ENCODE peak calls at places on chromosomes 4 and X, in six cellular contexts. S is tibial nerve, R is right lobe of liver, J is esophagus squamous epithelium, C is A549, H is uterus. G is an unnamed sample.

GRCh38 chr4:97646997-97647396 is 496.3 kb downstream of the STPG2 start:
- DNase-seq in S (no peak), J (no peak), C (no peak), R (no peak), H (no peak), G (peak)

GRCh38 chr4:82217986-82218715 is 155.6 kb downstream of the HNRNPD start:
- DNase-seq in C (peak), H (no peak), J (no peak), R (no peak), S (no peak), G (no peak)

GRCh38 chr4:140851032-140851636 is 94.9 kb upstream of the TBC1D9 start:
- DNase-seq in C (peak), R (peak), J (no peak), S (no peak), H (peak), G (no peak)

GRCh38 chr4:113673450-113673849 is 88.1 kb downstream of the CAMK2D start:
- DNase-seq in R (no peak), C (no peak), H (no peak), J (no peak), S (no peak), G (no peak)

GRCh38 chrX:151151668-151152267 is 24.6 kb upstream of the GPR50 start:
- DNase-seq in R (no peak), C (peak), J (no peak), S (no peak), H (no peak), G (no peak)

GRCh38 chr4:102439835-102440234 is 61.3 kb upstream of the NFKB1 start:
- DNase-seq in H (no peak), S (no peak), C (peak), J (no peak), R (no peak), G (no peak)

GRCh38 chr4:81648576-81649272 is 177.0 kb upstream of the RASGEF1B start:
- DNase-seq in R (no peak), H (no peak), C (no peak), S (no peak), J (no peak), G (no peak)

GRCh38 chrX:96386981-96387380 is 297.7 kb upstream of the DIAPH2 start:
- DNase-seq in S (no peak), H (no peak), R (no peak), C (no peak), J (no peak), G (no peak)

GRCh38 chrX:24956828-24957227 is 58.9 kb downstream of the ARX start:
- DNase-seq in J (no peak), S (no peak), R (no peak), H (no peak), C (peak), G (no peak)

GRCh38 chrX:42739258-42739657 is 38.7 kb downstream of the PPP1R2C start:
- DNase-seq in R (no peak), J (no peak), H (no peak), S (no peak), C (no peak), G (no peak)

GRCh38 chrX:154142950-154143745 is 895 bp upstream of the OPN1LW start:
- DNase-seq in S (no peak), C (no peak), R (peak), J (no peak), H (no peak), G (peak)

GRCh38 chr4:174437756-174438155 is 84.5 kb downstream of the HPGD start:
- DNase-seq in C (no peak), J (no peak), H (no peak), S (no peak), R (no peak), G (no peak)

GRCh38 chr4:159229164-159229563 is 126.3 kb downstream of the RAPGEF2 start:
- DNase-seq in S (no peak), R (no peak), C (peak), J (no peak), H (no peak), G (no peak)

GRCh38 chrX:56564182-56564885 is 907 bp downstream of the UBQLN2 start:
- DNase-seq in H (no peak), C (peak), J (no peak), S (no peak), R (no peak), G (no peak)

GRCh38 chr4:34935739-34936138 is 1308.6 kb downstream of the ARAP2 start:
- DNase-seq in J (no peak), C (no peak), R (no peak), H (no peak), S (no peak), G (no peak)

DNA sequence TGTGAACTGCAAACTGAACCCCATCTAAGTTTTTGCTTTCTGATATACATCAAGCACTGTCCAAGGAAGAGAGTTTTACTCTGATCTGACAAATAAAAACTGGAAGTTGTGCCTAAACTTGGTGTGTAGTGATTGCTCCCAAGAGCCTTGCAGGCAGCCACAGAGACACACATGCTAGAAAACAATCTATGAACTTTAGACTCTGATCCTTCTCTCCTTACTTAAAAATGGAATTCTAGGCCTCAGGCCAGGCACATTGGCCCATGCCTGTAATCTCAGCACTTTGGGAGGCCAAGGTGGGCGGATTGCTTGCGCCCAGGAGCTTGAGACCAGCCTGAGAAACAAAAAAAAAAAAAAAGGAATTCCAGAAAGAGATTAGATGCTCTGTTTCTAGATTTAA is 45.7 kb upstream of the S100G start:
- DNase-seq in C (no peak), J (no peak), S (no peak), R (no peak), H (no peak), G (no peak)
- TF ChIP-seq POLR2A in C (no peak), J (no peak), S (no peak), R (no peak), H (no peak), G (no peak)

GRCh38 chr4:70196855-70197254 is 1.3 kb downstream of the ODAM start:
- DNase-seq in R (no peak), H (no peak), S (no peak), J (no peak), C (no peak), G (no peak)
- TF ChIP-seq POLR2A in R (no peak), H (no peak), S (no peak), J (no peak), C (no peak), G (no peak)

GRCh38 chr4:42655921-42656735 is 777 bp downstream of the ATP8A1 start:
- DNase-seq in R (peak), C (no peak), H (peak), S (no peak), J (no peak), G (peak)

GRCh38 chr4:42655248-42655647 is 1.7 kb downstream of the ATP8A1 start:
- DNase-seq in H (no peak), C (no peak), R (no peak), S (no peak), J (no peak), G (no peak)

GRCh38 chr4:42656736-42656985 is 244 bp downstream of the ATP8A1 start:
- DNase-seq in S (no peak), J (peak), H (no peak), C (no peak), R (no peak), G (no peak)

GRCh38 chr4:42654606-42655005 is 2.3 kb downstream of the ATP8A1 start:
- DNase-seq in H (no peak), R (no peak), C (no peak), S (no peak), J (no peak), G (no peak)

DNA sequence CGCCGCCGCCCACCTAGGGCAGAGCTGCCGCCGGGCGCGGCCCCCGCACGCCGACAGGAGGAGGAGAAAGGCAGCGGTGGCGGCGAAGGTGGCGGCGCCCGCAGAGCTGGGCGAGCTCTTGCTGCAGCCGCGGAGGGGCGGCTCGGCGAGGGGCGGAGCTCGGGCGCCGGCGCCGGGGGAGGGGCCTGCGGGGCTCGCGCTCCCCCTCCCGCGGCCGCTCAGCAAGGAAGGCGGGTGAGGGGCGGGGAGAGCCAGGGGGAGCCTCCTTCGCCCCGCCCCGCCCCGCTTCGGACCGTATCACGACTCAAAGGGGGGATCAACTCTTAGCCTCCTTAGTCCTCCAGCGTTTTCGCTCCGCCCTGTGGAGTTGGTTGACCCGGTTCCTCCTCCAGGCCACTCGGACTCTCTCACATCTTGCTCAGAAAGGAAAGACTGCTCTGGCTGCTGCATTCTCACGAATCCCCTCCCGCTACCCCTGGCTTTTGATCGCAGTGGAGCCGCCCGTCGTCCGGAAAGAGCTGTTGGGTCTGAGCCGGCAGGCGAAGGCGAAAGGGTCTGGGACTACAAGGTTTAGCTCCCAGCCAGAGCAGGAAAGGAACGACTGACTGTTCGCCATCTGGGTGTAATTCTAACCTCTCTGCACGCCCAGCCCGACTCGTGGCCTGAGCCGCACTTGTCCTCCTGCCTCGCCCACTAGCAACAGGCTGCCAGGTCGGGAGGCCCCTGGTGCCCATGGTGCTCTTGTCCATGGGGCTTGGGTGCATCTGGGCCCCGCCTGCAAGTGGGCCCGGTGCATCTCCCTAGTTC is at the start of gene ATP8A1:
- DNase-seq in H (peak), R (peak), S (peak), J (peak), C (peak), G (peak)
- TF ChIP-seq POLR2A in H (peak), R (peak), S (peak), J (no peak), C (peak), G (peak)

GRCh38 chrX:41386222-41386990 is 52.4 kb downstream of the DDX3X start:
- DNase-seq in S (no peak), C (no peak), H (no peak), R (no peak), J (no peak), G (no peak)

GRCh38 chrX:41394293-41394692 is 52.9 kb upstream of the NYX start:
- DNase-seq in C (no peak), S (no peak), R (no peak), J (no peak), H (no peak), G (peak)

GRCh38 chrX:41389311-41389888 is 55.4 kb downstream of the DDX3X start:
- DNase-seq in S (no peak), H (no peak), C (peak), J (no peak), R (peak), G (no peak)

GRCh38 chrX:41388543-41388942 is 54.6 kb downstream of the DDX3X start:
- DNase-seq in J (no peak), C (no peak), R (no peak), H (no peak), S (no peak), G (no peak)

GRCh38 chrX:41391606-41392005 is 55.5 kb upstream of the NYX start:
- DNase-seq in H (no peak), C (no peak), S (no peak), R (peak), J (no peak), G (no peak)
- TF ChIP-seq POLR2A in H (no peak), C (no peak), S (no peak), R (no peak), J (no peak), G (no peak)

GRCh38 chr4:139015269-139015947 is at the start of gene NOCT:
- DNase-seq in J (peak), S (peak), C (peak), R (peak), H (peak), G (peak)
- TF ChIP-seq POLR2A in J (peak), S (peak), C (peak), R (peak), H (peak), G (peak)

G was measured in sigmoid colon.